ENCODE peak calls at places on chromosomes 6 and 20, in eight cellular contexts. Y is stimulated activated CD4-positive, alpha-beta T cell treated with anti-CD3 and anti-CD28 coated beads, Interleukin-4, amount 100 ng/mL, for 48 hours; M is nephron progenitor cell; P is IMR-90; A is occipital lobe; O is SJCRH30; B is AG08395; T is ELF-1. E is an unnamed sample.

GRCh38 chr6:38634518-38634917 is 5.2 kb downstream of the BTBD9 start:
- DNase-seq in Y (no peak), M (no peak), P (peak; percentile 18), A (no peak), O (no peak), B (no peak), T (no peak), E (no peak)

GRCh38 chr6:138235693-138236092 is 17.4 kb upstream of the PBOV1 start:
- DNase-seq in Y (no peak), M (no peak), P (no peak), A (no peak), O (no peak), B (no peak), T (no peak), E (no peak)

GRCh38 chr20:17622086-17622850 is 52.4 kb downstream of the DSTN start:
- DNase-seq in Y (no peak), M (peak; percentile 1), P (no peak), A (no peak), O (no peak), B (no peak), T (no peak), E (no peak)

GRCh38 chr6:155187994-155188706 is 75.7 kb upstream of the CLDN20 start:
- DNase-seq in Y (no peak), M (no peak), P (peak; percentile 66), A (no peak), O (peak; percentile 49), B (peak; percentile 48), T (no peak), E (no peak)

GRCh38 chr6:152979116-152979515 is 3.7 kb downstream of the FBXO5 start:
- DNase-seq in Y (no peak), M (no peak), P (no peak), A (no peak), O (no peak), B (no peak), T (no peak), E (no peak)

GRCh38 chr20:12093062-12093796 is 175.5 kb downstream of the BTBD3 start:
- DNase-seq in Y (no peak), M (no peak), P (no peak), A (no peak), O (no peak), B (no peak), T (no peak), E (no peak)

GRCh38 chr6:133504761-133505160 is 263.6 kb downstream of the EYA4 start:
- DNase-seq in Y (no peak), M (no peak), P (no peak), A (no peak), O (no peak), B (no peak), T (no peak), E (no peak)

GRCh38 chr6:13370623-13371022 is 42.3 kb upstream of the TBC1D7 start:
- DNase-seq in Y (no peak), M (no peak), P (no peak), A (no peak), O (no peak), B (no peak), T (no peak), E (no peak)

GRCh38 chr6:45072014-45072413 is 256.1 kb upstream of the RUNX2 start:
- DNase-seq in Y (no peak), M (no peak), P (no peak), A (no peak), O (no peak), B (no peak), T (no peak), E (no peak)

GRCh38 chr6:152246554-152247337 is 390.4 kb downstream of the SYNE1 start:
- DNase-seq in Y (no peak), M (no peak), P (peak; percentile 54), A (no peak), O (no peak), B (peak; percentile 47), T (no peak), E (no peak)

GRCh38 chr6:122568865-122569264 is 41.3 kb upstream of the PKIB start:
- DNase-seq in Y (no peak), M (no peak), P (no peak), A (no peak), O (no peak), B (no peak), T (no peak), E (no peak)

GRCh38 chr6:113995632-113996031 is 24.7 kb upstream of the HDAC2 start:
- DNase-seq in Y (no peak), M (peak; percentile 14), P (peak; percentile 98), A (peak; percentile 63), O (peak; percentile 96), B (peak; percentile 92), T (peak; percentile 80), E (peak; percentile 95)

GRCh38 chr20:51767018-51767866 is 948 bp downstream of the ATP9A start:
- DNase-seq in Y (peak; percentile 41), M (peak; percentile 77), P (no peak), A (peak; percentile 80), O (no peak), B (peak; percentile 33), T (peak; percentile 89), E (no peak)

GRCh38 chr20:60254901-60255411 is 296.7 kb downstream of the CDH26 start:
- DNase-seq in Y (no peak), M (no peak), P (peak; percentile 73), A (no peak), O (no peak), B (peak; percentile 21), T (no peak), E (peak; percentile 11)

GRCh38 chr6:24930386-24930785 is 5.4 kb downstream of the RIPOR2 start:
- DNase-seq in Y (no peak), M (peak; percentile 77), P (peak; percentile 85), A (no peak), O (no peak), B (peak; percentile 72), T (peak; percentile 14), E (peak; percentile 37)

E was measured in AG04450.